ENCODE peak calls at places on chromosomes 7 and 10, in ten cellular contexts. I, F, V, J, S, Z, W, X, R and E are unnamed samples.

GRCh38 chr10:24882047-24882698 is 70.2 kb downstream of the PRTFDC1 start:
- DNase-seq in X (no peak), F (no peak), R (no peak), J (no peak), Z (no peak), V (peak), S (peak), I (peak), W (peak), E (no peak)

GRCh38 chr7:113608786-113609185 is 310.0 kb downstream of the PPP1R3A start:
- DNase-seq in F (no peak), X (no peak), R (no peak), J (no peak), V (no peak), Z (no peak), S (no peak), I (no peak), W (no peak), E (no peak)

GRCh38 chr10:121692626-121693025 is 94.4 kb upstream of the FGFR2 start:
- DNase-seq in S (no peak), F (no peak), I (no peak), Z (no peak), X (no peak), V (no peak), W (no peak), R (no peak), J (no peak), E (no peak)

GRCh38 chr7:140698477-140698876 is 2.0 kb downstream of the NDUFB2 start:
- DNase-seq in J (no peak), F (no peak), V (no peak), W (no peak), R (no peak), Z (no peak), X (no peak), S (no peak), I (no peak), E (no peak)

GRCh38 chr10:127918570-127918969 is 11.7 kb downstream of the PTPRE start:
- DNase-seq in F (no peak), X (no peak), Z (no peak), R (no peak), J (no peak), I (no peak), S (peak), V (no peak), W (no peak), E (no peak)

GRCh38 chr7:40008218-40008815 is 58.3 kb downstream of the CDK13 start:
- DNase-seq in X (no peak), I (no peak), R (no peak), F (no peak), V (no peak), W (no peak), S (no peak), J (no peak), Z (no peak), E (no peak)

GRCh38 chr10:89085153-89085552 is 94.6 kb downstream of the FAS start:
- DNase-seq in I (no peak), Z (no peak), R (no peak), S (no peak), F (no peak), X (no peak), W (no peak), J (no peak), V (no peak), E (peak)

GRCh38 chr7:28872226-28872625 is 85.9 kb downstream of the TRIL start:
- DNase-seq in Z (no peak), F (no peak), I (no peak), X (no peak), J (no peak), R (no peak), S (no peak), V (no peak), W (no peak), E (no peak)

GRCh38 chr10:79246606-79247275 is 100.5 kb upstream of the PPIF start:
- DNase-seq in W (no peak), S (peak), I (peak), V (peak), R (no peak), Z (no peak), F (no peak), J (peak), X (no peak), E (no peak)

GRCh38 chr10:50991496-50992355 is 82.6 kb upstream of the PRKG1 start:
- DNase-seq in W (peak), X (no peak), Z (no peak), S (peak), F (no peak), J (peak), R (no peak), I (no peak), V (peak), E (no peak)

GRCh38 chr7:76234931-76235441 is 33.3 kb downstream of the SRRM3 start:
- DNase-seq in J (peak), Z (no peak), S (peak), I (peak), V (peak), R (peak), F (peak), X (peak), W (peak), E (peak)

GRCh38 chr10:60282771-60283353 is 106.8 kb downstream of the ANK3 start:
- DNase-seq in I (no peak), V (no peak), Z (no peak), X (no peak), S (peak), J (no peak), F (no peak), W (no peak), R (no peak), E (no peak)

GRCh38 chr7:3200504-3200903 is 100.5 kb upstream of the SDK1 start:
- DNase-seq in R (peak), S (peak), X (peak), J (no peak), I (no peak), V (no peak), F (peak), Z (no peak), W (peak), E (no peak)

GRCh38 chr10:115063702-115064479 is 29.3 kb upstream of the ATRNL1 start:
- DNase-seq in R (no peak), J (no peak), X (no peak), W (no peak), V (no peak), I (no peak), F (no peak), S (no peak), Z (no peak), E (no peak)

GRCh38 chr7:46290374-46291061 is 369.4 kb upstream of the IGFBP3 start:
- DNase-seq in S (no peak), J (no peak), F (no peak), Z (no peak), R (no peak), I (no peak), W (no peak), V (no peak), X (no peak), E (no peak)

GRCh38 chr10:69685802-69686585 is 55.9 kb downstream of the FAM241B start:
- DNase-seq in X (no peak), W (no peak), I (no peak), S (no peak), Z (no peak), R (no peak), V (peak), J (peak), F (no peak), E (no peak)
- TF ChIP-seq POLR2A in X (no peak), W (no peak), I (no peak), S (no peak), Z (no peak), R (no peak), V (no peak), J (no peak), F (no peak), E (no peak)

DNA sequence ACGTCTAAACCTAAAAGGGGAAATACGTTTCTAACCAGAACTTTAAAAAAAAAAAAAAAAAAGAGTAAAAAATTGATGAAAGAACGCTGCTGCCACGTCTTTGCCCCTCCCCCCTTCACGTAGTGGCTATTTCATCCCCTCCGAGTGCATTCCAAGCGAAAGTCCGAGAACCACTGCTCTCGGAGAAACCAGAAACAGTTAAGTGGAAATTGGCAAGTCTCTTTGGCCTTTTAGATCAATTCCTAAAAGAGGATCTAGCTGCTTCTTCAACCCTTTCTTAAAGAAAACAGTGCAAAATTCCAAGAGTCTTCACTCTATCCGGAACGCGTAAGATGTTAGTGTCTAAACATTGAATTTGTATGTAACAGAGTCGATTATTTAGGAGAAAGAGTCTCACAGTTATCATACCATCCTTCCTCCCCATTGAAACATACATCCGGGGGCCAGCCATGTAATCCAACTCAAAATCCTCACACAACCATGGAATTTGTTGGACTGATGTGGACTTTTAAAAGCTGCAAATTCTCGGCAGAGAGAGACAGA is 1.1 kb downstream of the P4HA1 start:
- DNase-seq in Z (no peak), S (peak), J (peak), W (peak), R (no peak), I (peak), X (no peak), V (peak), F (no peak), E (peak)
- TF ChIP-seq POLR2A in Z (no peak), S (no peak), J (no peak), W (no peak), R (peak), I (no peak), X (peak), V (no peak), F (no peak), E (no peak)

DNA sequence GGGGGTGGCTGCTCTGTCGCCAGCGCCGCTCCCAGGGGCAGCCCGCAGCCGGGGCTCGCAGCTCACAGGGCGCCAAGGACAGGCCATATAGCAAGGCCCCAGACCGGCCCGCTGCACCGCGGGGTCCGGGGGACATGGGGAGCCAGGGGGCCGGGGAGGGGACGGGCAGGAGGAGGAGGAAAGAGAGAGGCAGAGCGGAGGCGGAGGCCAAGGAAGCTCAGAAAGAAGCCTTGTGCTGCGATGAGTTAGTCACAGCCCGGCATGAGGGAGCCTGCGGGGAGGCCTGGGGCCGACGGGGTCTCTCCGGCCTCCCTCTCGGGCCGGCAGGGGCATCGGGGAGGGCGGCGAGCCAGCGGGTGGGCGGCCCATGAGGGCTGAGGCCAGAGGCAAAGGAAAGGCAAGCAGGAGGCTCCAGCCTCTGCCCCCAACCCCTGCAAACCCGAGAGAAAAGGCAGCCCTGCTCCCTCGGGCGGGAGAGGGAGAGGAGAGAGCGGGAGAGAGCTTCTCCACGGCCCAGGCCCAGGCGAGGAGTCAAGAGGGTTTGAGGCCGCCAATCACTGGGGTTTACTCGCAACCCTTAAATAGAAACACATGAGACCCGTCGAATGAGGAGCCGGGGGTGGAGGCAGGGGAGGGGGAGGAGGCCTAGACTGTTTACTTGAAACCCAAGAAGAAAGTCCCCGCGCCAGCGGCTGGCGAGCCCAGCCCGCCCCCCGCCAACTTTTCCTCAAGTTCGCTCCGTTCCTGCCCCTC is 167.9 kb downstream of the NEURL1 start:
- DNase-seq in Z (no peak), X (no peak), S (peak), R (no peak), I (peak), F (no peak), V (peak), W (peak), J (peak), E (peak)
- TF ChIP-seq POLR2A in Z (no peak), X (no peak), S (peak), R (no peak), I (no peak), F (no peak), V (no peak), W (peak), J (peak), E (no peak)

GRCh38 chr7:4739528-4739992 is 35.9 kb upstream of the AP5Z1 start:
- DNase-seq in I (no peak), J (peak), W (no peak), F (no peak), S (peak), Z (no peak), V (peak), R (no peak), X (no peak), E (no peak)
- TF ChIP-seq POLR2A in I (no peak), J (peak), W (no peak), F (no peak), S (no peak), Z (no peak), V (no peak), R (no peak), X (no peak), E (no peak)